ENCODE peak calls at places on chromosome 4, in seven cellular contexts. T, M, H, Q, K, D and W are unnamed samples.
A peak's percentile ranks its signal among the peaks of the same experiment; 100 is the strongest.

GRCh38 chr4:6128221-6128871 is 72.0 kb downstream of the JAKMIP1 start:
- DNase-seq in T (no peak), M (no peak), H (no peak), Q (no peak), K (no peak), D (no peak), W (no peak)

GRCh38 chr4:147175460-147176025 is 229.9 kb upstream of the TTC29 start:
- DNase-seq in T (no peak), M (no peak), H (no peak), Q (no peak), K (no peak), D (no peak), W (no peak)

GRCh38 chr4:178165909-178166308 is 723.7 kb upstream of the AGA start:
- DNase-seq in T (no peak), M (no peak), H (peak; percentile 17), Q (no peak), K (no peak), D (no peak), W (no peak)

GRCh38 chr4:145686991-145687390 is 7.0 kb downstream of the C4orf51 start:
- DNase-seq in T (no peak), M (no peak), H (no peak), Q (no peak), K (peak; percentile 34), D (no peak), W (no peak)

GRCh38 chr4:184529283-184529682 is 54.9 kb upstream of the IRF2 start:
- DNase-seq in T (no peak), M (no peak), H (no peak), Q (peak; percentile 70), K (peak; percentile 34), D (peak; percentile 92), W (no peak)

GRCh38 chr4:7677799-7678301 is 243.1 kb upstream of the PSAPL1 start:
- DNase-seq in T (no peak), M (no peak), H (no peak), Q (no peak), K (no peak), D (peak; percentile 73), W (no peak)

GRCh38 chr4:180664766-180665368 is 1578.3 kb upstream of the TENM3 start:
- DNase-seq in T (peak; percentile 83), M (peak; percentile 90), H (peak; percentile 74), Q (peak; percentile 82), K (peak; percentile 93), D (peak; percentile 32), W (peak; percentile 78)

GRCh38 chr4:23805381-23805780 is 84.5 kb downstream of the PPARGC1A start:
- DNase-seq in T (no peak), M (peak; percentile 53), H (no peak), Q (peak; percentile 70), K (no peak), D (no peak), W (no peak)

GRCh38 chr4:5399790-5400421 is 308.5 kb downstream of the EVC2 start:
- DNase-seq in T (peak; percentile 37), M (peak; percentile 38), H (peak; percentile 7), Q (peak; percentile 14), K (peak; percentile 76), D (no peak), W (peak; percentile 59)

GRCh38 chr4:25113915-25114904 is 46.0 kb downstream of the SEPSECS start:
- DNase-seq in T (no peak), M (peak; percentile 71), H (no peak), Q (peak; percentile 75), K (no peak), D (no peak), W (peak; percentile 85)

GRCh38 chr4:26632916-26633315 is 49.0 kb downstream of the TBC1D19 start:
- DNase-seq in T (no peak), M (no peak), H (no peak), Q (no peak), K (no peak), D (no peak), W (no peak)

GRCh38 chr4:8393593-8394038 is 46.9 kb downstream of the ACOX3 start:
- DNase-seq in T (no peak), M (peak; percentile 97), H (peak; percentile 85), Q (peak; percentile 99), K (no peak), D (no peak), W (peak; percentile 98)

GRCh38 chr4:87150498-87151261 is 69.7 kb downstream of the KLHL8 start:
- DNase-seq in T (peak; percentile 78), M (peak; percentile 71), H (peak; percentile 82), Q (peak; percentile 56), K (peak; percentile 87), D (peak; percentile 35), W (peak; percentile 71)

GRCh38 chr4:158172558-158173258 is at the start of gene GASK1B:
- DNase-seq in T (peak; percentile 59), M (peak; percentile 64), H (no peak), Q (peak; percentile 86), K (peak; percentile 86), D (no peak), W (peak; percentile 75)

GRCh38 chr4:169080970-169081369 is 70.9 kb upstream of the CBR4 start:
- DNase-seq in T (no peak), M (peak; percentile 57), H (no peak), Q (peak; percentile 59), K (no peak), D (no peak), W (no peak)

GRCh38 chr4:30815685-30816084 is 95.5 kb downstream of the PCDH7 start:
- DNase-seq in T (no peak), M (no peak), H (no peak), Q (no peak), K (peak; percentile 47), D (no peak), W (no peak)

GRCh38 chr4:85151349-85151748 is 184.9 kb upstream of the WDFY3 start:
- DNase-seq in T (no peak), M (no peak), H (no peak), Q (no peak), K (no peak), D (no peak), W (no peak)

GRCh38 chr4:104020641-104021040 is 300.9 kb upstream of the TACR3 start:
- DNase-seq in T (no peak), M (no peak), H (no peak), Q (no peak), K (no peak), D (no peak), W (no peak)

GRCh38 chr4:17595471-17596005 is 18.5 kb downstream of the LAP3 start:
- DNase-seq in T (peak; percentile 48), M (no peak), H (no peak), Q (no peak), K (no peak), D (no peak), W (no peak)

GRCh38 chr4:8543623-8544022 is 36.6 kb upstream of the GPR78 start:
- DNase-seq in T (no peak), M (no peak), H (no peak), Q (no peak), K (no peak), D (no peak), W (no peak)

GRCh38 chr4:151231915-151232595 is 44.9 kb upstream of the PRSS48 start:
- DNase-seq in T (no peak), M (no peak), H (peak; percentile 74), Q (peak; percentile 73), K (no peak), D (no peak), W (no peak)

GRCh38 chr4:84691170-84691691 is 108.3 kb downstream of the CDS1 start:
- DNase-seq in T (no peak), M (peak; percentile 94), H (peak; percentile 50), Q (peak; percentile 97), K (peak; percentile 16), D (peak; percentile 88), W (peak; percentile 94)

GRCh38 chr4:78057600-78058560 is 757 bp downstream of the FRAS1 start:
- DNase-seq in T (peak; percentile 33), M (peak; percentile 13), H (peak; percentile 50), Q (peak; percentile 54), K (peak; percentile 62), D (no peak), W (peak; percentile 76)

GRCh38 chr4:173524218-173525117 is 5.6 kb downstream of the HAND2 start:
- DNase-seq in T (no peak), M (no peak), H (no peak), Q (no peak), K (peak; percentile 5), D (no peak), W (no peak)

GRCh38 chr4:148056879-148057278 is 325.0 kb downstream of the ARHGAP10 start:
- DNase-seq in T (peak; percentile 88), M (peak; percentile 77), H (peak; percentile 23), Q (peak; percentile 77), K (peak; percentile 49), D (peak; percentile 69), W (peak; percentile 84)

GRCh38 chr4:153530996-153531375 is 64.8 kb downstream of the TMEM131L start:
- DNase-seq in T (no peak), M (no peak), H (no peak), Q (no peak), K (no peak), D (no peak), W (no peak)
- H3K4me3 ChIP-seq in T (no peak overlapping the region), M (no peak overlapping the region), H (no peak overlapping the region), Q (no peak overlapping the region), K (no peak overlapping the region), D (no peak overlapping the region), W (no peak overlapping the region)

GRCh38 chr4:113349400-113349799 is 299.9 kb downstream of the ANK2 start:
- DNase-seq in T (no peak), M (no peak), H (no peak), Q (no peak), K (no peak), D (no peak), W (no peak)
- H2AFZ ChIP-seq in T (no peak overlapping the region), M (no peak overlapping the region), H (no peak overlapping the region), Q (no peak overlapping the region), K (no peak overlapping the region), D (no peak overlapping the region), W (no peak overlapping the region)

GRCh38 chr4:73220815-73221214 is 37.8 kb downstream of the ANKRD17 start:
- DNase-seq in T (no peak), M (no peak), H (no peak), Q (no peak), K (no peak), D (no peak), W (no peak)

GRCh38 chr4:73222466-73223257 is 35.9 kb downstream of the ANKRD17 start:
- DNase-seq in T (peak; percentile 93), M (peak; percentile 97), H (peak; percentile 71), Q (peak; percentile 97), K (peak; percentile 71), D (peak; percentile 68), W (peak; percentile 96)

GRCh38 chr4:73224886-73225285 is 33.7 kb downstream of the ANKRD17 start:
- DNase-seq in T (no peak), M (no peak), H (no peak), Q (no peak), K (peak; percentile 55), D (no peak), W (no peak)

GRCh38 chr4:73221734-73222133 is 36.9 kb downstream of the ANKRD17 start:
- DNase-seq in T (no peak), M (no peak), H (no peak), Q (no peak), K (peak; percentile 51), D (no peak), W (peak; percentile 19)

GRCh38 chr4:73223258-73223651 is 35.3 kb downstream of the ANKRD17 start:
- DNase-seq in T (no peak), M (no peak), H (no peak), Q (no peak), K (no peak), D (no peak), W (no peak)
- H3K4me3 ChIP-seq in T (peak overlapping the region; percentile 73), M (no peak overlapping the region), H (no peak overlapping the region), Q (peak overlapping the region; percentile 94), K (no peak overlapping the region), D (no peak overlapping the region), W (peak overlapping the region; percentile 91)

DNA sequence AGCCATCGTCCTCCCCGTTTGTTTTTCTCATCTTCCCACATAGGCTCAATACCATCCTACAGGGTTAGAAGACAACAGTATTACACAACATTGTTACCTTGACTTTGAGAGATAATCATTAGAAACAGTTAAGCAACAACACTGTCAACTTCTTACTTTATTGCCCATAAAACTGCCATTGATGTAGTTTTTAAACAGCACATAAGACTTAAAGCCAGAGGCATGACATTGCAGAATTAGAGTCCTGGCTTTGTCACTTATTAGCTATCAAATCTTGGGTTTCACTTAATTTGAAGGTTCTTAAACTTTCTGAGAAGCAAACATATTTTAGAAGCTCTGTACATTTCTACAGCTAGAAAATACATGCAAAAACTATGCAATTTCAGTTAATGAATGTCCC is 41.8 kb downstream of the EIF4E start:
- DNase-seq in T (no peak), M (no peak), H (no peak), Q (no peak), K (no peak), D (no peak), W (no peak)
- H2AFZ ChIP-seq in T (no peak overlapping the region), M (no peak overlapping the region), H (no peak overlapping the region), Q (no peak overlapping the region), K (no peak overlapping the region), D (no peak overlapping the region), W (no peak overlapping the region)